ENCODE peak calls at places on chromosomes 3 and 15, in nine cellular contexts. One of them, this sample, is unnamed.

GRCh38 chr3:184381261-184382224 is 1.7 kb downstream of the CHRD start:
- DNase-seq in mesenteric fat pad: no peak
- DNase-seq in cardiac muscle cell: peak
- DNase-seq in activated CD4-positive, alpha-beta T cell treated with anti-CD3 and anti-CD28 coated beads for 4 hours: no peak
- DNase-seq in midbrain: no peak
- DNase-seq in stimulated activated CD4-positive, alpha-beta T cell treated with anti-CD3 and anti-CD28 coated beads, Interleukin-12 subunit alpha, Interleukin-12 subunit beta, amount 100 ng/mL, for 4 hours: no peak
- DNase-seq in cerebellar cortex: no peak
- DNase-seq in Calu3: peak
- DNase-seq in GDM1: no peak
- DNase-seq in this sample: no peak

GRCh38 chr3:57135964-57136363 is 29.2 kb downstream of the IL17RD start:
- DNase-seq in mesenteric fat pad: no peak
- DNase-seq in cardiac muscle cell: no peak
- DNase-seq in activated CD4-positive, alpha-beta T cell treated with anti-CD3 and anti-CD28 coated beads for 4 hours: no peak
- DNase-seq in midbrain: no peak
- DNase-seq in stimulated activated CD4-positive, alpha-beta T cell treated with anti-CD3 and anti-CD28 coated beads, Interleukin-12 subunit alpha, Interleukin-12 subunit beta, amount 100 ng/mL, for 4 hours: no peak
- DNase-seq in cerebellar cortex: no peak
- DNase-seq in Calu3: no peak
- DNase-seq in GDM1: no peak
- DNase-seq in this sample: no peak

GRCh38 chr15:70337292-70338186 is 239.8 kb upstream of the TLE3 start:
- DNase-seq in mesenteric fat pad: peak
- DNase-seq in cardiac muscle cell: peak
- DNase-seq in activated CD4-positive, alpha-beta T cell treated with anti-CD3 and anti-CD28 coated beads for 4 hours: no peak
- DNase-seq in midbrain: no peak
- DNase-seq in stimulated activated CD4-positive, alpha-beta T cell treated with anti-CD3 and anti-CD28 coated beads, Interleukin-12 subunit alpha, Interleukin-12 subunit beta, amount 100 ng/mL, for 4 hours: no peak
- DNase-seq in cerebellar cortex: no peak
- DNase-seq in Calu3: no peak
- DNase-seq in GDM1: no peak
- DNase-seq in this sample: no peak

GRCh38 chr3:48655586-48655985 is 7.1 kb downstream of the CELSR3 start:
- DNase-seq in mesenteric fat pad: no peak
- DNase-seq in cardiac muscle cell: no peak
- DNase-seq in activated CD4-positive, alpha-beta T cell treated with anti-CD3 and anti-CD28 coated beads for 4 hours: peak
- DNase-seq in midbrain: no peak
- DNase-seq in stimulated activated CD4-positive, alpha-beta T cell treated with anti-CD3 and anti-CD28 coated beads, Interleukin-12 subunit alpha, Interleukin-12 subunit beta, amount 100 ng/mL, for 4 hours: peak
- DNase-seq in cerebellar cortex: no peak
- DNase-seq in Calu3: no peak
- DNase-seq in GDM1: no peak
- DNase-seq in this sample: no peak

GRCh38 chr3:9224490-9224889 is 25.0 kb downstream of the SRGAP3 start:
- DNase-seq in mesenteric fat pad: no peak
- DNase-seq in cardiac muscle cell: no peak
- DNase-seq in activated CD4-positive, alpha-beta T cell treated with anti-CD3 and anti-CD28 coated beads for 4 hours: no peak
- DNase-seq in midbrain: no peak
- DNase-seq in stimulated activated CD4-positive, alpha-beta T cell treated with anti-CD3 and anti-CD28 coated beads, Interleukin-12 subunit alpha, Interleukin-12 subunit beta, amount 100 ng/mL, for 4 hours: no peak
- DNase-seq in cerebellar cortex: no peak
- DNase-seq in Calu3: no peak
- DNase-seq in GDM1: no peak
- DNase-seq in this sample: no peak

GRCh38 chr3:105397974-105398373 is 31.3 kb downstream of the ALCAM start:
- DNase-seq in mesenteric fat pad: no peak
- DNase-seq in cardiac muscle cell: no peak
- DNase-seq in activated CD4-positive, alpha-beta T cell treated with anti-CD3 and anti-CD28 coated beads for 4 hours: no peak
- DNase-seq in midbrain: no peak
- DNase-seq in stimulated activated CD4-positive, alpha-beta T cell treated with anti-CD3 and anti-CD28 coated beads, Interleukin-12 subunit alpha, Interleukin-12 subunit beta, amount 100 ng/mL, for 4 hours: no peak
- DNase-seq in cerebellar cortex: no peak
- DNase-seq in Calu3: no peak
- DNase-seq in GDM1: no peak
- DNase-seq in this sample: no peak

GRCh38 chr3:29318251-29318650 is 37.4 kb downstream of the RBMS3 start:
- DNase-seq in mesenteric fat pad: no peak
- DNase-seq in cardiac muscle cell: no peak
- DNase-seq in activated CD4-positive, alpha-beta T cell treated with anti-CD3 and anti-CD28 coated beads for 4 hours: no peak
- DNase-seq in midbrain: no peak
- DNase-seq in stimulated activated CD4-positive, alpha-beta T cell treated with anti-CD3 and anti-CD28 coated beads, Interleukin-12 subunit alpha, Interleukin-12 subunit beta, amount 100 ng/mL, for 4 hours: no peak
- DNase-seq in cerebellar cortex: no peak
- DNase-seq in Calu3: no peak
- DNase-seq in GDM1: no peak
- DNase-seq in this sample: no peak

GRCh38 chr15:64536244-64536836 is 76.0 kb downstream of the ZNF609 start:
- DNase-seq in mesenteric fat pad: no peak
- DNase-seq in cardiac muscle cell: no peak
- DNase-seq in activated CD4-positive, alpha-beta T cell treated with anti-CD3 and anti-CD28 coated beads for 4 hours: peak
- DNase-seq in midbrain: no peak
- DNase-seq in stimulated activated CD4-positive, alpha-beta T cell treated with anti-CD3 and anti-CD28 coated beads, Interleukin-12 subunit alpha, Interleukin-12 subunit beta, amount 100 ng/mL, for 4 hours: no peak
- DNase-seq in cerebellar cortex: no peak
- DNase-seq in Calu3: peak
- DNase-seq in GDM1: no peak
- DNase-seq in this sample: peak

GRCh38 chr3:10442151-10442795 is 63.1 kb downstream of the ATP2B2 start:
- DNase-seq in mesenteric fat pad: no peak
- DNase-seq in cardiac muscle cell: no peak
- DNase-seq in activated CD4-positive, alpha-beta T cell treated with anti-CD3 and anti-CD28 coated beads for 4 hours: no peak
- DNase-seq in midbrain: no peak
- DNase-seq in stimulated activated CD4-positive, alpha-beta T cell treated with anti-CD3 and anti-CD28 coated beads, Interleukin-12 subunit alpha, Interleukin-12 subunit beta, amount 100 ng/mL, for 4 hours: no peak
- DNase-seq in cerebellar cortex: no peak
- DNase-seq in Calu3: no peak
- DNase-seq in GDM1: no peak
- DNase-seq in this sample: no peak

GRCh38 chr3:152564454-152564853 is 270.5 kb upstream of the P2RY1 start:
- DNase-seq in mesenteric fat pad: no peak
- DNase-seq in cardiac muscle cell: no peak
- DNase-seq in activated CD4-positive, alpha-beta T cell treated with anti-CD3 and anti-CD28 coated beads for 4 hours: no peak
- DNase-seq in midbrain: no peak
- DNase-seq in stimulated activated CD4-positive, alpha-beta T cell treated with anti-CD3 and anti-CD28 coated beads, Interleukin-12 subunit alpha, Interleukin-12 subunit beta, amount 100 ng/mL, for 4 hours: no peak
- DNase-seq in cerebellar cortex: no peak
- DNase-seq in Calu3: no peak
- DNase-seq in GDM1: no peak
- DNase-seq in this sample: no peak

GRCh38 chr3:21158801-21159564 is 592.0 kb downstream of the ZNF385D start:
- DNase-seq in mesenteric fat pad: no peak
- DNase-seq in cardiac muscle cell: no peak
- DNase-seq in activated CD4-positive, alpha-beta T cell treated with anti-CD3 and anti-CD28 coated beads for 4 hours: no peak
- DNase-seq in midbrain: no peak
- DNase-seq in stimulated activated CD4-positive, alpha-beta T cell treated with anti-CD3 and anti-CD28 coated beads, Interleukin-12 subunit alpha, Interleukin-12 subunit beta, amount 100 ng/mL, for 4 hours: no peak
- DNase-seq in cerebellar cortex: no peak
- DNase-seq in Calu3: no peak
- DNase-seq in GDM1: no peak
- DNase-seq in this sample: no peak

GRCh38 chr3:197407526-197407925 is 109.1 kb upstream of the DLG1 start:
- DNase-seq in mesenteric fat pad: peak
- DNase-seq in cardiac muscle cell: no peak
- DNase-seq in activated CD4-positive, alpha-beta T cell treated with anti-CD3 and anti-CD28 coated beads for 4 hours: no peak
- DNase-seq in midbrain: no peak
- DNase-seq in stimulated activated CD4-positive, alpha-beta T cell treated with anti-CD3 and anti-CD28 coated beads, Interleukin-12 subunit alpha, Interleukin-12 subunit beta, amount 100 ng/mL, for 4 hours: no peak
- DNase-seq in cerebellar cortex: no peak
- DNase-seq in Calu3: no peak
- DNase-seq in GDM1: no peak
- DNase-seq in this sample: no peak

GRCh38 chr15:40420793-40421192 is 15.2 kb downstream of the IVD start:
- DNase-seq in mesenteric fat pad: no peak
- DNase-seq in cardiac muscle cell: no peak
- DNase-seq in activated CD4-positive, alpha-beta T cell treated with anti-CD3 and anti-CD28 coated beads for 4 hours: no peak
- DNase-seq in midbrain: no peak
- DNase-seq in stimulated activated CD4-positive, alpha-beta T cell treated with anti-CD3 and anti-CD28 coated beads, Interleukin-12 subunit alpha, Interleukin-12 subunit beta, amount 100 ng/mL, for 4 hours: no peak
- DNase-seq in cerebellar cortex: peak
- DNase-seq in Calu3: peak
- DNase-seq in GDM1: no peak
- DNase-seq in this sample: no peak

GRCh38 chr3:46849686-46850467 is 13.4 kb downstream of the MYL3 start:
- DNase-seq in mesenteric fat pad: peak
- DNase-seq in cardiac muscle cell: no peak
- DNase-seq in activated CD4-positive, alpha-beta T cell treated with anti-CD3 and anti-CD28 coated beads for 4 hours: no peak
- DNase-seq in midbrain: no peak
- DNase-seq in stimulated activated CD4-positive, alpha-beta T cell treated with anti-CD3 and anti-CD28 coated beads, Interleukin-12 subunit alpha, Interleukin-12 subunit beta, amount 100 ng/mL, for 4 hours: no peak
- DNase-seq in cerebellar cortex: no peak
- DNase-seq in Calu3: no peak
- DNase-seq in GDM1: no peak
- DNase-seq in this sample: no peak

GRCh38 chr15:74302821-74303359 is 64.6 kb downstream of the CYP11A1 start:
- DNase-seq in mesenteric fat pad: no peak
- DNase-seq in cardiac muscle cell: peak
- DNase-seq in activated CD4-positive, alpha-beta T cell treated with anti-CD3 and anti-CD28 coated beads for 4 hours: peak
- DNase-seq in midbrain: peak
- DNase-seq in stimulated activated CD4-positive, alpha-beta T cell treated with anti-CD3 and anti-CD28 coated beads, Interleukin-12 subunit alpha, Interleukin-12 subunit beta, amount 100 ng/mL, for 4 hours: peak
- DNase-seq in cerebellar cortex: peak
- DNase-seq in Calu3: peak
- DNase-seq in GDM1: peak
- DNase-seq in this sample: no peak

GRCh38 chr3:32733631-32734229 is 48.7 kb downstream of the CNOT10 start:
- DNase-seq in mesenteric fat pad: no peak
- DNase-seq in cardiac muscle cell: peak
- DNase-seq in activated CD4-positive, alpha-beta T cell treated with anti-CD3 and anti-CD28 coated beads for 4 hours: no peak
- DNase-seq in midbrain: peak
- DNase-seq in stimulated activated CD4-positive, alpha-beta T cell treated with anti-CD3 and anti-CD28 coated beads, Interleukin-12 subunit alpha, Interleukin-12 subunit beta, amount 100 ng/mL, for 4 hours: no peak
- DNase-seq in cerebellar cortex: peak
- DNase-seq in Calu3: no peak
- DNase-seq in GDM1: peak
- DNase-seq in this sample: peak

GRCh38 chr3:107987036-107987557 is 103.7 kb downstream of the CD47 start:
- DNase-seq in mesenteric fat pad: no peak
- DNase-seq in cardiac muscle cell: no peak
- DNase-seq in activated CD4-positive, alpha-beta T cell treated with anti-CD3 and anti-CD28 coated beads for 4 hours: no peak
- DNase-seq in midbrain: peak
- DNase-seq in stimulated activated CD4-positive, alpha-beta T cell treated with anti-CD3 and anti-CD28 coated beads, Interleukin-12 subunit alpha, Interleukin-12 subunit beta, amount 100 ng/mL, for 4 hours: no peak
- DNase-seq in cerebellar cortex: no peak
- DNase-seq in Calu3: peak
- DNase-seq in GDM1: no peak
- DNase-seq in this sample: peak

GRCh38 chr3:21835266-21835665 is 84.3 kb upstream of the ZNF385D start:
- DNase-seq in mesenteric fat pad: no peak
- DNase-seq in cardiac muscle cell: no peak
- DNase-seq in activated CD4-positive, alpha-beta T cell treated with anti-CD3 and anti-CD28 coated beads for 4 hours: no peak
- DNase-seq in midbrain: no peak
- DNase-seq in stimulated activated CD4-positive, alpha-beta T cell treated with anti-CD3 and anti-CD28 coated beads, Interleukin-12 subunit alpha, Interleukin-12 subunit beta, amount 100 ng/mL, for 4 hours: no peak
- DNase-seq in cerebellar cortex: no peak
- DNase-seq in Calu3: no peak
- DNase-seq in GDM1: no peak
- DNase-seq in this sample: no peak

GRCh38 chr3:111285691-111286090 is 214.1 kb downstream of the NECTIN3 start:
- DNase-seq in mesenteric fat pad: no peak
- DNase-seq in cardiac muscle cell: no peak
- DNase-seq in activated CD4-positive, alpha-beta T cell treated with anti-CD3 and anti-CD28 coated beads for 4 hours: no peak
- DNase-seq in midbrain: no peak
- DNase-seq in stimulated activated CD4-positive, alpha-beta T cell treated with anti-CD3 and anti-CD28 coated beads, Interleukin-12 subunit alpha, Interleukin-12 subunit beta, amount 100 ng/mL, for 4 hours: no peak
- DNase-seq in cerebellar cortex: no peak
- DNase-seq in Calu3: no peak
- DNase-seq in GDM1: no peak
- DNase-seq in this sample: no peak

GRCh38 chr15:65077981-65078352 is 1.4 kb downstream of the KBTBD13 start:
- DNase-seq in mesenteric fat pad: no peak
- DNase-seq in cardiac muscle cell: peak
- DNase-seq in activated CD4-positive, alpha-beta T cell treated with anti-CD3 and anti-CD28 coated beads for 4 hours: peak
- DNase-seq in midbrain: no peak
- DNase-seq in stimulated activated CD4-positive, alpha-beta T cell treated with anti-CD3 and anti-CD28 coated beads, Interleukin-12 subunit alpha, Interleukin-12 subunit beta, amount 100 ng/mL, for 4 hours: peak
- DNase-seq in cerebellar cortex: no peak
- DNase-seq in Calu3: peak
- DNase-seq in GDM1: no peak
- DNase-seq in this sample: peak

GRCh38 chr3:19365471-19365870 is 217.2 kb downstream of the KCNH8 start:
- DNase-seq in mesenteric fat pad: no peak
- DNase-seq in cardiac muscle cell: no peak
- DNase-seq in activated CD4-positive, alpha-beta T cell treated with anti-CD3 and anti-CD28 coated beads for 4 hours: no peak
- DNase-seq in midbrain: no peak
- DNase-seq in stimulated activated CD4-positive, alpha-beta T cell treated with anti-CD3 and anti-CD28 coated beads, Interleukin-12 subunit alpha, Interleukin-12 subunit beta, amount 100 ng/mL, for 4 hours: no peak
- DNase-seq in cerebellar cortex: no peak
- DNase-seq in Calu3: no peak
- DNase-seq in GDM1: no peak
- DNase-seq in this sample: no peak

GRCh38 chr3:73500321-73500720 is 124.4 kb downstream of the PDZRN3 start:
- DNase-seq in mesenteric fat pad: no peak
- DNase-seq in cardiac muscle cell: no peak
- DNase-seq in activated CD4-positive, alpha-beta T cell treated with anti-CD3 and anti-CD28 coated beads for 4 hours: no peak
- DNase-seq in midbrain: no peak
- DNase-seq in stimulated activated CD4-positive, alpha-beta T cell treated with anti-CD3 and anti-CD28 coated beads, Interleukin-12 subunit alpha, Interleukin-12 subunit beta, amount 100 ng/mL, for 4 hours: no peak
- DNase-seq in cerebellar cortex: no peak
- DNase-seq in Calu3: no peak
- DNase-seq in GDM1: no peak
- DNase-seq in this sample: no peak

GRCh38 chr15:70152070-70152480 is 54.4 kb upstream of the TLE3 start:
- DNase-seq in mesenteric fat pad: no peak
- DNase-seq in cardiac muscle cell: no peak
- DNase-seq in activated CD4-positive, alpha-beta T cell treated with anti-CD3 and anti-CD28 coated beads for 4 hours: no peak
- DNase-seq in midbrain: no peak
- DNase-seq in stimulated activated CD4-positive, alpha-beta T cell treated with anti-CD3 and anti-CD28 coated beads, Interleukin-12 subunit alpha, Interleukin-12 subunit beta, amount 100 ng/mL, for 4 hours: no peak
- DNase-seq in cerebellar cortex: peak
- DNase-seq in Calu3: no peak
- DNase-seq in GDM1: peak
- DNase-seq in this sample: no peak

GRCh38 chr3:187986514-187986934 is 167.4 kb upstream of the LPP start:
- DNase-seq in mesenteric fat pad: no peak
- DNase-seq in cardiac muscle cell: no peak
- DNase-seq in activated CD4-positive, alpha-beta T cell treated with anti-CD3 and anti-CD28 coated beads for 4 hours: peak
- DNase-seq in midbrain: no peak
- DNase-seq in stimulated activated CD4-positive, alpha-beta T cell treated with anti-CD3 and anti-CD28 coated beads, Interleukin-12 subunit alpha, Interleukin-12 subunit beta, amount 100 ng/mL, for 4 hours: peak
- DNase-seq in cerebellar cortex: no peak
- DNase-seq in Calu3: peak
- DNase-seq in GDM1: peak
- DNase-seq in this sample: no peak

GRCh38 chr3:169804681-169805080 is 8.0 kb upstream of the LRRIQ4 start:
- DNase-seq in mesenteric fat pad: no peak
- DNase-seq in cardiac muscle cell: no peak
- DNase-seq in activated CD4-positive, alpha-beta T cell treated with anti-CD3 and anti-CD28 coated beads for 4 hours: no peak
- DNase-seq in midbrain: no peak
- DNase-seq in stimulated activated CD4-positive, alpha-beta T cell treated with anti-CD3 and anti-CD28 coated beads, Interleukin-12 subunit alpha, Interleukin-12 subunit beta, amount 100 ng/mL, for 4 hours: no peak
- DNase-seq in cerebellar cortex: no peak
- DNase-seq in Calu3: no peak
- DNase-seq in GDM1: no peak
- DNase-seq in this sample: no peak

GRCh38 chr3:58751235-58751634 is 84.7 kb upstream of the FAM3D start:
- DNase-seq in mesenteric fat pad: no peak
- DNase-seq in cardiac muscle cell: no peak
- DNase-seq in activated CD4-positive, alpha-beta T cell treated with anti-CD3 and anti-CD28 coated beads for 4 hours: no peak
- DNase-seq in midbrain: no peak
- DNase-seq in stimulated activated CD4-positive, alpha-beta T cell treated with anti-CD3 and anti-CD28 coated beads, Interleukin-12 subunit alpha, Interleukin-12 subunit beta, amount 100 ng/mL, for 4 hours: no peak
- DNase-seq in cerebellar cortex: no peak
- DNase-seq in Calu3: no peak
- DNase-seq in GDM1: no peak
- DNase-seq in this sample: no peak

GRCh38 chr15:95281470-95281869 is 1049.0 kb upstream of the NR2F2 start:
- DNase-seq in mesenteric fat pad: no peak
- DNase-seq in cardiac muscle cell: no peak
- DNase-seq in activated CD4-positive, alpha-beta T cell treated with anti-CD3 and anti-CD28 coated beads for 4 hours: no peak
- DNase-seq in midbrain: no peak
- DNase-seq in stimulated activated CD4-positive, alpha-beta T cell treated with anti-CD3 and anti-CD28 coated beads, Interleukin-12 subunit alpha, Interleukin-12 subunit beta, amount 100 ng/mL, for 4 hours: no peak
- DNase-seq in cerebellar cortex: no peak
- DNase-seq in Calu3: no peak
- DNase-seq in GDM1: no peak
- DNase-seq in this sample: no peak

GRCh38 chr3:183553263-183554026 is 2.1 kb downstream of the KLHL6 start:
- DNase-seq in mesenteric fat pad: no peak
- DNase-seq in cardiac muscle cell: no peak
- DNase-seq in activated CD4-positive, alpha-beta T cell treated with anti-CD3 and anti-CD28 coated beads for 4 hours: no peak
- DNase-seq in midbrain: no peak
- DNase-seq in stimulated activated CD4-positive, alpha-beta T cell treated with anti-CD3 and anti-CD28 coated beads, Interleukin-12 subunit alpha, Interleukin-12 subunit beta, amount 100 ng/mL, for 4 hours: no peak
- DNase-seq in cerebellar cortex: no peak
- DNase-seq in Calu3: no peak
- DNase-seq in GDM1: no peak
- DNase-seq in this sample: no peak

GRCh38 chr3:184968115-184968514 is 156.1 kb downstream of the VPS8 start:
- DNase-seq in mesenteric fat pad: no peak
- DNase-seq in cardiac muscle cell: no peak
- DNase-seq in activated CD4-positive, alpha-beta T cell treated with anti-CD3 and anti-CD28 coated beads for 4 hours: no peak
- DNase-seq in midbrain: no peak
- DNase-seq in stimulated activated CD4-positive, alpha-beta T cell treated with anti-CD3 and anti-CD28 coated beads, Interleukin-12 subunit alpha, Interleukin-12 subunit beta, amount 100 ng/mL, for 4 hours: no peak
- DNase-seq in cerebellar cortex: no peak
- DNase-seq in Calu3: no peak
- DNase-seq in GDM1: no peak
- DNase-seq in this sample: no peak

GRCh38 chr3:119831022-119831421 is 49.1 kb downstream of the NR1I2 start:
- DNase-seq in mesenteric fat pad: no peak
- DNase-seq in cardiac muscle cell: no peak
- DNase-seq in activated CD4-positive, alpha-beta T cell treated with anti-CD3 and anti-CD28 coated beads for 4 hours: no peak
- DNase-seq in midbrain: no peak
- DNase-seq in stimulated activated CD4-positive, alpha-beta T cell treated with anti-CD3 and anti-CD28 coated beads, Interleukin-12 subunit alpha, Interleukin-12 subunit beta, amount 100 ng/mL, for 4 hours: no peak
- DNase-seq in cerebellar cortex: no peak
- DNase-seq in Calu3: no peak
- DNase-seq in GDM1: no peak
- DNase-seq in this sample: no peak

GRCh38 chr15:77646104-77646694 is 13.5 kb upstream of the LINGO1 start:
- DNase-seq in mesenteric fat pad: no peak
- DNase-seq in cardiac muscle cell: no peak
- DNase-seq in activated CD4-positive, alpha-beta T cell treated with anti-CD3 and anti-CD28 coated beads for 4 hours: no peak
- DNase-seq in midbrain: no peak
- DNase-seq in stimulated activated CD4-positive, alpha-beta T cell treated with anti-CD3 and anti-CD28 coated beads, Interleukin-12 subunit alpha, Interleukin-12 subunit beta, amount 100 ng/mL, for 4 hours: no peak
- DNase-seq in cerebellar cortex: no peak
- DNase-seq in Calu3: no peak
- DNase-seq in GDM1: no peak
- DNase-seq in this sample: no peak

This sample was measured in NCI-H460.